ENCODE peak calls at places on chromosomes 12 and 14, in four cellular contexts. I is T-helper 22 cell; V is effector CD4-positive, alpha-beta T cell; Z is natural killer cell. E is an unnamed sample.
A peak's percentile ranks its signal among the peaks of the same experiment; 100 is the strongest.

GRCh38 chr14:73008501-73008900 is 18.4 kb downstream of the ZFYVE1 start:
- DNase-seq in I (no peak), V (no peak), Z (no peak), E (no peak)

GRCh38 chr12:32302218-32302826 is 97.0 kb upstream of the FGD4 start:
- DNase-seq in I (no peak), V (no peak), Z (no peak), E (no peak)

GRCh38 chr14:104186575-104186974 is 48.2 kb downstream of the KIF26A start:
- DNase-seq in I (no peak), V (no peak), Z (no peak), E (no peak)

GRCh38 chr14:63245893-63246292 is 41.6 kb downstream of the RHOJ start:
- DNase-seq in I (no peak), V (no peak), Z (no peak), E (no peak)

GRCh38 chr14:35789651-35790050 is 19.4 kb downstream of the RALGAPA1 start:
- DNase-seq in I (no peak), V (no peak), Z (no peak), E (no peak)

GRCh38 chr14:70254476-70254961 is 65.8 kb upstream of the SLC8A3 start:
- DNase-seq in I (no peak), V (no peak), Z (no peak), E (no peak)

GRCh38 chr14:76205708-76206107 is 54.0 kb downstream of the GPATCH2L start:
- DNase-seq in I (no peak), V (no peak), Z (no peak), E (no peak)

GRCh38 chr14:94116701-94117100 is 6.2 kb downstream of the IFI27 start:
- DNase-seq in I (no peak), V (no peak), Z (no peak), E (no peak)

GRCh38 chr14:72462041-72462440 is 431.9 kb downstream of the DPF3 start:
- DNase-seq in I (no peak), V (no peak), Z (no peak), E (no peak)

GRCh38 chr14:22740020-22740419 is 26.5 kb upstream of the OXA1L start:
- DNase-seq in I (no peak), V (no peak), Z (no peak), E (no peak)

GRCh38 chr14:101072945-101073597 is 169.5 kb upstream of the RTL1 start:
- DNase-seq in I (no peak), V (no peak), Z (peak; percentile 10), E (no peak)

GRCh38 chr14:50530358-50530757 is 2.0 kb downstream of the MAP4K5 start:
- DNase-seq in I (no peak), V (no peak), Z (no peak), E (no peak)

GRCh38 chr12:4151362-4152121 is 122.0 kb upstream of the CCND2 start:
- DNase-seq in I (no peak), V (no peak), Z (no peak), E (no peak)

GRCh38 chr12:88623777-88624548 is 43.7 kb upstream of the KITLG start:
- DNase-seq in I (no peak), V (no peak), Z (no peak), E (no peak)

GRCh38 chr12:124381454-124382207 is 86.7 kb downstream of the RFLNA start:
- DNase-seq in I (no peak), V (no peak), Z (no peak), E (no peak)

GRCh38 chr12:62772556-62772955 is 162.4 kb downstream of the PPM1H start:
- DNase-seq in I (no peak), V (no peak), Z (no peak), E (no peak)

GRCh38 chr12:58596381-58596780 is 323.9 kb downstream of the LRIG3 start:
- DNase-seq in I (no peak), V (no peak), Z (no peak), E (no peak)

E was measured in effector memory CD4-positive, alpha-beta T cell.